ENCODE peak calls at places on chromosomes 2 and 18, in nine cellular contexts. Z is nephron progenitor cell, Y is lower leg skin, F is fibroblast of lung, C is WERI-Rb-1, T is HCT116, V is adrenal gland, R is foreskin fibroblast, O is Peyer's patch. W is an unnamed sample.

GRCh38 chr18:25561923-25562322 is 210.0 kb upstream of the ZNF521 start:
- DNase-seq in Z (peak; percentile 21), Y (no peak), F (peak; percentile 7), C (no peak), T (no peak), V (no peak), R (peak; percentile 18), O (no peak), W (peak; percentile 32)

GRCh38 chr18:69980982-69981804 is 33.5 kb upstream of the CD226 start:
- DNase-seq in Z (no peak), Y (no peak), F (no peak), C (no peak), T (no peak), V (no peak), R (no peak), O (no peak), W (peak; percentile 38)

GRCh38 chr2:194765723-194766122 is 891.3 kb upstream of the SLC39A10 start:
- DNase-seq in Z (no peak), Y (no peak), F (no peak), C (no peak), T (no peak), V (no peak), R (no peak), O (no peak), W (no peak)

GRCh38 chr18:62771494-62771893 is 56.2 kb downstream of the PHLPP1 start:
- DNase-seq in Z (no peak), Y (no peak), F (no peak), C (no peak), T (no peak), V (no peak), R (no peak), O (no peak), W (peak; percentile 34)

GRCh38 chr18:49111191-49111988 is 160.6 kb upstream of the SMAD7 start:
- DNase-seq in Z (no peak), Y (no peak), F (peak; percentile 76), C (no peak), T (no peak), V (no peak), R (no peak), O (no peak), W (no peak)

GRCh38 chr2:45466045-45466444 is 145.0 kb downstream of the SRBD1 start:
- DNase-seq in Z (no peak), Y (no peak), F (no peak), C (no peak), T (no peak), V (no peak), R (no peak), O (no peak), W (no peak)

GRCh38 chr2:230902180-230902899 is 22.7 kb downstream of the GPR55 start:
- DNase-seq in Z (peak; percentile 54), Y (no peak), F (peak; percentile 48), C (peak; percentile 69), T (peak; percentile 54), V (peak; percentile 15), R (peak; percentile 49), O (no peak), W (peak; percentile 82)

GRCh38 chr2:102603904-102604303 is 15.4 kb upstream of the SLC9A2 start:
- DNase-seq in Z (no peak), Y (no peak), F (no peak), C (no peak), T (no peak), V (no peak), R (no peak), O (no peak), W (no peak)

GRCh38 chr2:147843421-147843863 is 1.4 kb upstream of the ACVR2A start:
- DNase-seq in Z (no peak), Y (peak; percentile 19), F (no peak), C (no peak), T (no peak), V (no peak), R (no peak), O (no peak), W (no peak)

GRCh38 chr18:50494569-50494968 is 65.3 kb upstream of the MAPK4 start:
- DNase-seq in Z (no peak), Y (no peak), F (no peak), C (no peak), T (no peak), V (no peak), R (no peak), O (no peak), W (no peak)

GRCh38 chr18:49519041-49519971 is 32.3 kb upstream of the C18orf32 start:
- DNase-seq in Z (peak; percentile 35), Y (no peak), F (no peak), C (peak; percentile 78), T (no peak), V (no peak), R (no peak), O (no peak), W (no peak)

GRCh38 chr2:3487432-3487831 is 31.9 kb downstream of the ADI1 start:
- DNase-seq in Z (no peak), Y (no peak), F (no peak), C (peak; percentile 52), T (no peak), V (no peak), R (no peak), O (peak; percentile 41), W (no peak)

GRCh38 chr2:96798733-96799622 is 17.1 kb upstream of the CNNM3 start:
- DNase-seq in Z (no peak), Y (no peak), F (no peak), C (no peak), T (no peak), V (no peak), R (no peak), O (peak; percentile 45), W (no peak)

GRCh38 chr2:160291382-160291781 is 91.3 kb upstream of the ITGB6 start:
- DNase-seq in Z (no peak), Y (no peak), F (no peak), C (no peak), T (no peak), V (no peak), R (no peak), O (no peak), W (no peak)
- TF ChIP-seq CTCF in Z (no peak), Y (no peak), F (no peak), C (no peak), T (no peak), V (no peak), R (no peak), O (no peak), W (no peak)

DNA sequence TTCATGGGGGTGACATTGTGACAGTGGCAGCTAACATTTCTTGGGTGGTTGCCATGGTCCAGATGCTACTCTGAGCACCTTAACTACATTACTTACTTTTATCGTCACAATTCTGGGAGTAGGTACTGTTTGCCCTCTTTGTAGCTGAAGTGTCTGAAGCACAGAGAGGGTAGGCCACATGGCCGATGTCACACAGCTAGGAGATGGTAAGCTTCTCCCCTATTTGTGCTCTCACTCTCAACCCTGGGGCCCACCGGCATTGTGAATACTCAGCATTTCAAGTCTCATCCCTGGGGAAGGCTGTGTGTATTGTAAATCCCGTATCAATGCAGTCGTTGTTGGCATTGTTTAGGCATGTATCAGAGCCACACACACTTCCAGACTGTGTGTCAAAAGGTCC is 136.6 kb downstream of the ACOXL start:
- DNase-seq in Z (no peak), Y (no peak), F (peak; percentile 27), C (no peak), T (no peak), V (no peak), R (no peak), O (no peak), W (no peak)
- TF ChIP-seq CTCF in Z (no peak), Y (no peak), F (no peak), C (no peak), T (no peak), V (no peak), R (no peak), O (no peak), W (no peak)

DNA sequence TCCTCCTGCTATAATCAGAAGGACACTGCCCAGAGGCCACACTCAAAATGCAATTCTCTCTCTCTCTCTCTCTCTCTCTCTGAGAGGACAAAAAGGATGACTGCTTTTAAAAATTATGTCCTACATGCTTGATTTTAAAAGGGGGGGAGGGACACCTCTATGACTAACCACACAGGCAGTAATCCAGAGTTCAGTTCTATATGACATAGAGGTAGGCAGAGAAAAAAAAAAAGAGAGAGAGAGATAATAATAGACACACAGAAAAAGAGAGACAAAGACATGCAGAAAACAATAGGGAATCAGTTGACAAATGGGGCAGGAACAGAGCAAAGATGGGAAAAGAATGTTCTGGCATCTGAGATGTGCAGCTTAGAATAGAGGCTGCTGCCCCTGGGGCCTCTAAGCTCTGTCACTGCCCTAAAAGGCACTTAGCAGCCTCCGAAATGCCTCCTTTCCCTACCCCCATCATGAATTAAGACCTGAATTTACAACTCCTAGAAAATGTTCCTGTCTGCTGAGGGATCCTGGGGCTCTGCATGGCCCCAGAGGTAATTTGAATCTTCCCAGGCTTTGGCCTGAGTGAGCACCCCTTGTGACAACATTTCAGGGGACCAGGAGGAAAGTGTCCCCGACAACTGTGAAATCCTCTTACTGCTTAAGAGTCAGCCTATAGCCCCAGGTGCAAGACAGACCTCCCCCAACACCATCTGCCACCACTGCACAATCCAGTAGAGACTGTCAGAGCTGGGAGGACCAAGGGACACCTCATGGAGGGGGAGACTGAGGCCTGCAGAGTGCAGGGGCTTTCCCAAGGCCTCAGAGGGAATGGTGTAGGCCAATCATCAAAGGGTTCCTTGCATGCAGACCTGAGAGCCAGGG is 24.7 kb downstream of the MRPL35 start:
- DNase-seq in Z (no peak), Y (no peak), F (peak; percentile 69), C (peak; percentile 78), T (no peak), V (no peak), R (peak; percentile 46), O (no peak), W (no peak)
- TF ChIP-seq CTCF in Z (no peak), Y (no peak), F (no peak), C (no peak), T (no peak), V (no peak), R (no peak), O (no peak), W (no peak)

DNA sequence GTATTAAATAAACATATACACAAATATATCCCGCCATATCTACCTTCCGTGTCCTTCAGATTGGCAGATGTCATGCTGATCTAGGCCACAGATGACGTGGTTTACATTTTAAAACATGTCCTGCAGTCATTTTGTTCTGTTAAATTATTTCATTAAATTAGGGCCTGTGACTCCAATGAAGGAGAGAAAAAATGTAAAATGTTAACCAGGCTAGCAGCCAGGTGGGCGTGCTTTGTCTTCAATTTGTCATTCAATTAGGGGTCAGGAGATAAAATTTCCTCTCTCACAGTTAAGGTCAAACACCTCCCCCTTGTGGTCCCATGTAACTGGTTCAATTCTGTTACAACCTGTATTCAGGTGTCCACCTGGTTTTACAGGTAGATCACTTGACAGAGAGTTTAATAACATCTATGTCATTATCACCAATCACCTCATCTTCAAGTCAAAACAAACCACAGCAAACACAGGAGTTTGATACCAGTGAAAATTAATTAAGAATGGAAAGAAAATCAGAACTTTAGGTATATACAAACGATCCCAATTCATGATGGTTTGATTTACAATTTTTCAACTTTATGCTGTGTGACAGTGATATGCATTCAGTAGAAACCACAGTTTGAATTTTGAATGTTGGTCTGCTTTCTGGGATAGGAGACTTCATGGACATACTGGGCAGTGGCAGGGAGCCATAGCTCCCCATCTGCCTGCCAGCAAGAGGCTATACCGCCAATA is 339.4 kb downstream of the CMPK2 start:
- DNase-seq in Z (peak; percentile 28), Y (no peak), F (peak; percentile 15), C (peak; percentile 73), T (peak; percentile 13), V (no peak), R (no peak), O (no peak), W (peak; percentile 17)
- TF ChIP-seq CTCF in Z (peak; percentile 67), Y (no peak), F (no peak), C (peak; percentile 66), T (peak; percentile 17), V (no peak), R (no peak), O (peak; percentile 53), W (peak; percentile 39)

GRCh38 chr18:47036298-47036874 is 965 bp upstream of the ELOA2 start:
- DNase-seq in Z (peak; percentile 21), Y (no peak), F (peak; percentile 17), C (peak; percentile 45), T (peak; percentile 29), V (peak; percentile 28), R (peak; percentile 14), O (no peak), W (peak; percentile 50)
- TF ChIP-seq CTCF in Z (peak; percentile 50), Y (no peak), F (peak; percentile 32), C (peak; percentile 72), T (peak; percentile 71), V (peak; percentile 37), R (peak; percentile 45), O (peak; percentile 31), W (peak; percentile 27)

W was measured in GM13976.